ENCODE peak calls at places on chromosome 22, in five cellular contexts. Q is fibroblast of lung, U is heart right ventricle, N is HFF-Myc, T is endothelial cell. G is an unnamed sample.

GRCh38 chr22:20927940-20928572 is 10.8 kb downstream of the CRKL start:
- DNase-seq in Q (no peak), U (no peak), N (no peak), T (no peak), G (no peak)

GRCh38 chr22:43060213-43060612 is 29.0 kb downstream of the TTLL1 start:
- DNase-seq in Q (no peak), U (no peak), N (no peak), T (peak; percentile 82), G (peak; percentile 60)

GRCh38 chr22:20405931-20406685 is 12.2 kb downstream of the ZNF74 start:
- DNase-seq in Q (no peak), U (no peak), N (no peak), T (no peak), G (no peak)

GRCh38 chr22:42972592-42973535 is 42.1 kb downstream of the PACSIN2 start:
- DNase-seq in Q (no peak), U (no peak), N (no peak), T (no peak), G (no peak)

GRCh38 chr22:39215430-39216142 is 29.2 kb downstream of the PDGFB start:
- DNase-seq in Q (no peak), U (no peak), N (no peak), T (no peak), G (no peak)

GRCh38 chr22:43509337-43509736 is 97.5 kb downstream of the MPPED1 start:
- DNase-seq in Q (no peak), U (no peak), N (no peak), T (no peak), G (no peak)

GRCh38 chr22:32674925-32675825 is 126.3 kb upstream of the TIMP3 start:
- DNase-seq in Q (no peak), U (peak; percentile 40), N (no peak), T (no peak), G (no peak)

GRCh38 chr22:21641417-21641794 is 696 bp upstream of the SDF2L1 start:
- DNase-seq in Q (peak; percentile 42), U (no peak), N (no peak), T (peak; percentile 59), G (peak; percentile 57)

GRCh38 chr22:21044931-21045584 is 688 bp upstream of the LRRC74B start:
- DNase-seq in Q (peak; percentile 64), U (no peak), N (no peak), T (no peak), G (no peak)

GRCh38 chr22:22720724-22721261 is 76.4 kb downstream of the GGTLC2 start:
- DNase-seq in Q (no peak), U (no peak), N (no peak), T (no peak), G (no peak)

GRCh38 chr22:41380993-41381328 is 781 bp upstream of the TEF start:
- DNase-seq in Q (peak; percentile 88), U (peak; percentile 89), N (no peak), T (no peak), G (no peak)

GRCh38 chr22:48535868-48536690 is 1291.6 kb downstream of the BRD1 start:
- DNase-seq in Q (peak; percentile 11), U (no peak), N (no peak), T (no peak), G (no peak)

GRCh38 chr22:39530692-39531331 is 1.7 kb downstream of the RPS19BP1 start:
- DNase-seq in Q (no peak), U (no peak), N (no peak), T (no peak), G (peak; percentile 17)

GRCh38 chr22:33657670-33658069 is 262.6 kb downstream of the LARGE1 start:
- DNase-seq in Q (no peak), U (no peak), N (no peak), T (no peak), G (no peak)

GRCh38 chr22:22487059-22487458 is 21.5 kb downstream of the ZNF280B start:
- DNase-seq in Q (no peak), U (no peak), N (no peak), T (no peak), G (no peak)

GRCh38 chr22:50282361-50283144 is 12.4 kb upstream of the MAPK11 start:
- DNase-seq in Q (peak; percentile 86), U (no peak), N (no peak), T (no peak), G (no peak)

GRCh38 chr22:36156515-36157419 is 3.8 kb downstream of the APOL3 start:
- DNase-seq in Q (peak; percentile 75), U (peak; percentile 94), N (peak; percentile 49), T (peak; percentile 74), G (no peak)

GRCh38 chr22:40597541-40598453 is 38.7 kb downstream of the MRTFA start:
- DNase-seq in Q (peak; percentile 78), U (no peak), N (no peak), T (no peak), G (no peak)

GRCh38 chr22:41092847-41093371 is 517 bp downstream of the EP300 start:
- DNase-seq in Q (peak; percentile 24), U (no peak), N (no peak), T (no peak), G (no peak)

GRCh38 chr22:22558972-22559603 is at the start of gene PRAME:
- DNase-seq in Q (peak; percentile 3), U (no peak), N (no peak), T (peak; percentile 56), G (peak; percentile 80)

GRCh38 chr22:49827853-49828598 is at the start of gene BRD1:
- DNase-seq in Q (peak; percentile 69), U (peak; percentile 36), N (no peak), T (peak; percentile 62), G (no peak)

GRCh38 chr22:26395926-26396325 is 33.1 kb upstream of the ASPHD2 start:
- DNase-seq in Q (no peak), U (no peak), N (no peak), T (no peak), G (no peak)

GRCh38 chr22:25770333-25770732 is 28.3 kb downstream of the MYO18B start:
- DNase-seq in Q (no peak), U (no peak), N (no peak), T (no peak), G (no peak)

GRCh38 chr22:37234736-37235711 is 9.0 kb downstream of the RAC2 start:
- DNase-seq in Q (no peak), U (no peak), N (no peak), T (no peak), G (no peak)

GRCh38 chr22:47289316-47289985 is 527.0 kb downstream of the TBC1D22A start:
- DNase-seq in Q (no peak), U (no peak), N (no peak), T (no peak), G (no peak)

GRCh38 chr22:48263431-48263765 is 1500.9 kb downstream of the TBC1D22A start:
- DNase-seq in Q (no peak), U (no peak), N (no peak), T (no peak), G (no peak)

GRCh38 chr22:38298312-38299000 is 18.8 kb downstream of the CSNK1E start:
- DNase-seq in Q (peak; percentile 100), U (no peak), N (no peak), T (no peak), G (no peak)

GRCh38 chr22:38802671-38803121 is 8.8 kb upstream of the DNAL4 start:
- DNase-seq in Q (peak; percentile 92), U (no peak), N (peak; percentile 75), T (no peak), G (no peak)

GRCh38 chr22:29306830-29307657 is 594 bp downstream of the GAS2L1 start:
- DNase-seq in Q (peak; percentile 70), U (peak; percentile 87), N (no peak), T (peak; percentile 85), G (peak; percentile 79)

GRCh38 chr22:20979940-20980453 is 2.1 kb upstream of the LZTR1 start:
- DNase-seq in Q (no peak), U (no peak), N (no peak), T (no peak), G (no peak)

DNA sequence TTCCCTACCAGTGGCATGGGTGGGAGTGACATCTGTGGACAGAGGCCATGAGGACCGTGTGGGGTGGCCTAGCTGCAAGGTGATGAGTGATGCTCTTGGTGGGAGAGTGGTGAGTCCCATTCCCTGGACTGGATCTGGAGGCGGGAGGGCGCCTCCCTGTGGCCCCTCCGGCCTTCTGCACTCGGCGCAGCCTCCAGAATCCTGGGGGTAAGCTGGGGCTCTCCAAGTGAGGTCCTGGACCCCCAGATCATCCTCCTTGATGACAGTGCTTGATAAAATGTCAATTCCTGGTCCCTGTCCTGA is 32.3 kb upstream of the PRR5 start:
- DNase-seq in Q (no peak), U (no peak), N (no peak), T (peak; percentile 54), G (no peak)
- TF ChIP-seq CTCF in Q (peak; percentile 33), U (peak; percentile 25), N (peak; percentile 70), T (peak; percentile 48), G (peak; percentile 55)

GRCh38 chr22:27418261-27418660 is 383.3 kb downstream of the MN1 start:
- DNase-seq in Q (no peak), U (no peak), N (no peak), T (no peak), G (no peak)

GRCh38 chr22:27420186-27420816 is 381.3 kb downstream of the MN1 start:
- DNase-seq in Q (peak; percentile 49), U (no peak), N (no peak), T (no peak), G (no peak)

GRCh38 chr22:27413702-27414101 is 387.9 kb downstream of the MN1 start:
- DNase-seq in Q (no peak), U (no peak), N (no peak), T (no peak), G (no peak)

GRCh38 chr22:27419473-27419872 is 382.1 kb downstream of the MN1 start:
- DNase-seq in Q (peak; percentile 49), U (no peak), N (no peak), T (no peak), G (no peak)

GRCh38 chr22:27416553-27417427 is 384.8 kb downstream of the MN1 start:
- DNase-seq in Q (peak; percentile 93), U (no peak), N (peak; percentile 69), T (no peak), G (no peak)
- TF ChIP-seq CTCF in Q (no peak), U (no peak), N (no peak), T (no peak), G (no peak)

GRCh38 chr22:23906641-23907040 is 12.5 kb downstream of the MIF start:
- DNase-seq in Q (no peak), U (no peak), N (no peak), T (no peak), G (no peak)

GRCh38 chr22:23901600-23901999 is 7.4 kb downstream of the MIF start:
- DNase-seq in Q (no peak), U (no peak), N (no peak), T (no peak), G (no peak)

GRCh38 chr22:23908561-23909205 is 14.5 kb downstream of the MIF start:
- DNase-seq in Q (no peak), U (no peak), N (no peak), T (no peak), G (no peak)

GRCh38 chr22:23903328-23903971 is 9.3 kb downstream of the MIF start:
- DNase-seq in Q (peak; percentile 46), U (no peak), N (no peak), T (no peak), G (no peak)

GRCh38 chr22:23904855-23905254 is 10.7 kb downstream of the MIF start:
- DNase-seq in Q (no peak), U (peak; percentile 21), N (no peak), T (no peak), G (no peak)
- TF ChIP-seq CTCF in Q (no peak), U (no peak), N (no peak), T (no peak), G (no peak)

DNA sequence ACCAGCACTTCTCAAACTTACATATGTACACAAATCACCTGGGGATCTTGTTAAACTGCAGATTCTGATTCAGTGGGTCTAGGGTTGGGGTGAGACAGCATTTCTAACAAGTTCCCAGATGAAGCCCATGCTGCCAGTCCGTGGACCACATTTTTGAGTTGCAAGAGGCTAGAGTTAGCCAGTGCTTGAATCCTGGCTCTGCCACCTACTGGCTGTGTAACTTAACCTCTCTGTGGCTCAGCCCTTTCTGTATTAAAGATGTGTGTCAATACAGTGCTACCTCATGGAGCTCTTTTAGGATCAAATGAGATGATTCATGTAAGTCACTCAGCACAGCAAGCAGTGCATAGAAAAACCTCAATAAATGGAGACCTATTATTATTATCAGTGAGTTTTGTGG is 90.2 kb upstream of the ISX start:
- DNase-seq in Q (no peak), U (no peak), N (no peak), T (no peak), G (no peak)
- TF ChIP-seq CTCF in Q (no peak), U (no peak), N (no peak), T (no peak), G (peak; percentile 27)

G was measured in neural crest cell.